ENCODE peak calls at places on chromosome 3, in six cellular contexts. One of them, this sample, is unnamed.
A peak's percentile ranks its signal among the peaks of the same experiment; 100 is the strongest.

GRCh38 chr3:190385835-190386688 is 1.9 kb upstream of the CLDN16 start:
- DNase-seq in EH: peak; percentile 97
- DNase-seq in stimulated activated CD4-positive, alpha-beta T cell treated with anti-CD3 and anti-CD28 coated beads, TNF-alpha, amount 100 ng/mL, for 4 hours: no peak
- DNase-seq in mesenteric fat pad: no peak
- DNase-seq in transverse colon: no peak
- DNase-seq in T-helper 2 cell: no peak
- DNase-seq in this sample: no peak

GRCh38 chr3:122497425-122497824 is 17.3 kb downstream of the KPNA1 start:
- DNase-seq in T-helper 2 cell: peak; percentile 70
- DNase-seq in transverse colon: no peak
- DNase-seq in stimulated activated CD4-positive, alpha-beta T cell treated with anti-CD3 and anti-CD28 coated beads, TNF-alpha, amount 100 ng/mL, for 4 hours: peak; percentile 6
- DNase-seq in mesenteric fat pad: no peak
- DNase-seq in EH: peak; percentile 94
- DNase-seq in this sample: no peak

GRCh38 chr3:190996376-190996775 is 133.9 kb upstream of the GMNC start:
- DNase-seq in T-helper 2 cell: no peak
- DNase-seq in EH: peak; percentile 53
- DNase-seq in stimulated activated CD4-positive, alpha-beta T cell treated with anti-CD3 and anti-CD28 coated beads, TNF-alpha, amount 100 ng/mL, for 4 hours: no peak
- DNase-seq in mesenteric fat pad: no peak
- DNase-seq in transverse colon: no peak
- DNase-seq in this sample: no peak

GRCh38 chr3:195072916-195073564 is 197.9 kb downstream of the XXYLT1 start:
- DNase-seq in stimulated activated CD4-positive, alpha-beta T cell treated with anti-CD3 and anti-CD28 coated beads, TNF-alpha, amount 100 ng/mL, for 4 hours: no peak
- DNase-seq in T-helper 2 cell: no peak
- DNase-seq in transverse colon: peak; percentile 4
- DNase-seq in EH: no peak
- DNase-seq in mesenteric fat pad: no peak
- DNase-seq in this sample: no peak

GRCh38 chr3:194675081-194675640 is 3.2 kb upstream of the LSG1 start:
- DNase-seq in transverse colon: no peak
- DNase-seq in stimulated activated CD4-positive, alpha-beta T cell treated with anti-CD3 and anti-CD28 coated beads, TNF-alpha, amount 100 ng/mL, for 4 hours: peak; percentile 34
- DNase-seq in EH: no peak
- DNase-seq in mesenteric fat pad: no peak
- DNase-seq in T-helper 2 cell: peak; percentile 53
- DNase-seq in this sample: no peak

GRCh38 chr3:70999730-71000129 is 583.8 kb downstream of the FOXP1 start:
- DNase-seq in stimulated activated CD4-positive, alpha-beta T cell treated with anti-CD3 and anti-CD28 coated beads, TNF-alpha, amount 100 ng/mL, for 4 hours: no peak
- DNase-seq in transverse colon: no peak
- DNase-seq in mesenteric fat pad: no peak
- DNase-seq in T-helper 2 cell: no peak
- DNase-seq in EH: peak; percentile 86
- DNase-seq in this sample: no peak

GRCh38 chr3:71614869-71615268 is 31.3 kb upstream of the FOXP1 start:
- DNase-seq in stimulated activated CD4-positive, alpha-beta T cell treated with anti-CD3 and anti-CD28 coated beads, TNF-alpha, amount 100 ng/mL, for 4 hours: no peak
- DNase-seq in mesenteric fat pad: no peak
- DNase-seq in T-helper 2 cell: no peak
- DNase-seq in EH: no peak
- DNase-seq in transverse colon: no peak
- DNase-seq in this sample: no peak

GRCh38 chr3:169969696-169970095 is 3.1 kb downstream of the SEC62 start:
- DNase-seq in EH: no peak
- DNase-seq in transverse colon: no peak
- DNase-seq in T-helper 2 cell: no peak
- DNase-seq in stimulated activated CD4-positive, alpha-beta T cell treated with anti-CD3 and anti-CD28 coated beads, TNF-alpha, amount 100 ng/mL, for 4 hours: no peak
- DNase-seq in mesenteric fat pad: no peak
- DNase-seq in this sample: no peak

GRCh38 chr3:25293736-25294135 is 134.3 kb upstream of the RARB start:
- DNase-seq in stimulated activated CD4-positive, alpha-beta T cell treated with anti-CD3 and anti-CD28 coated beads, TNF-alpha, amount 100 ng/mL, for 4 hours: no peak
- DNase-seq in transverse colon: no peak
- DNase-seq in EH: no peak
- DNase-seq in T-helper 2 cell: no peak
- DNase-seq in mesenteric fat pad: no peak
- DNase-seq in this sample: no peak

GRCh38 chr3:23277688-23278087 is 74.6 kb downstream of the UBE2E2 start:
- DNase-seq in stimulated activated CD4-positive, alpha-beta T cell treated with anti-CD3 and anti-CD28 coated beads, TNF-alpha, amount 100 ng/mL, for 4 hours: no peak
- DNase-seq in EH: no peak
- DNase-seq in T-helper 2 cell: no peak
- DNase-seq in transverse colon: no peak
- DNase-seq in mesenteric fat pad: no peak
- DNase-seq in this sample: no peak

GRCh38 chr3:38563070-38563901 is 67.1 kb downstream of the EXOG start:
- DNase-seq in mesenteric fat pad: peak; percentile 79
- DNase-seq in transverse colon: no peak
- DNase-seq in T-helper 2 cell: no peak
- DNase-seq in stimulated activated CD4-positive, alpha-beta T cell treated with anti-CD3 and anti-CD28 coated beads, TNF-alpha, amount 100 ng/mL, for 4 hours: no peak
- DNase-seq in EH: no peak
- DNase-seq in this sample: no peak

GRCh38 chr3:54733615-54734014 is 194.2 kb downstream of the LRTM1 start:
- DNase-seq in transverse colon: no peak
- DNase-seq in T-helper 2 cell: no peak
- DNase-seq in EH: no peak
- DNase-seq in mesenteric fat pad: no peak
- DNase-seq in stimulated activated CD4-positive, alpha-beta T cell treated with anti-CD3 and anti-CD28 coated beads, TNF-alpha, amount 100 ng/mL, for 4 hours: no peak
- DNase-seq in this sample: no peak

GRCh38 chr3:53223025-53223424 is 32.8 kb downstream of the TKT start:
- DNase-seq in mesenteric fat pad: no peak
- DNase-seq in EH: no peak
- DNase-seq in T-helper 2 cell: no peak
- DNase-seq in transverse colon: no peak
- DNase-seq in stimulated activated CD4-positive, alpha-beta T cell treated with anti-CD3 and anti-CD28 coated beads, TNF-alpha, amount 100 ng/mL, for 4 hours: no peak
- DNase-seq in this sample: no peak

GRCh38 chr3:4981688-4982494 is 2.7 kb downstream of the BHLHE40 start:
- DNase-seq in stimulated activated CD4-positive, alpha-beta T cell treated with anti-CD3 and anti-CD28 coated beads, TNF-alpha, amount 100 ng/mL, for 4 hours: no peak
- DNase-seq in transverse colon: no peak
- DNase-seq in EH: peak; percentile 75
- DNase-seq in mesenteric fat pad: no peak
- DNase-seq in T-helper 2 cell: no peak
- DNase-seq in this sample: peak; percentile 79

GRCh38 chr3:75048650-75049049 is 434.2 kb upstream of the CNTN3 start:
- DNase-seq in mesenteric fat pad: no peak
- DNase-seq in EH: peak; percentile 2
- DNase-seq in transverse colon: no peak
- DNase-seq in T-helper 2 cell: no peak
- DNase-seq in stimulated activated CD4-positive, alpha-beta T cell treated with anti-CD3 and anti-CD28 coated beads, TNF-alpha, amount 100 ng/mL, for 4 hours: no peak
- DNase-seq in this sample: no peak

GRCh38 chr3:13715167-13715954 is 164.5 kb downstream of the WNT7A start:
- DNase-seq in mesenteric fat pad: peak; percentile 49
- DNase-seq in T-helper 2 cell: no peak
- DNase-seq in EH: no peak
- DNase-seq in transverse colon: no peak
- DNase-seq in stimulated activated CD4-positive, alpha-beta T cell treated with anti-CD3 and anti-CD28 coated beads, TNF-alpha, amount 100 ng/mL, for 4 hours: no peak
- DNase-seq in this sample: no peak

GRCh38 chr3:112699436-112699978 is 58.6 kb upstream of the CCDC80 start:
- DNase-seq in stimulated activated CD4-positive, alpha-beta T cell treated with anti-CD3 and anti-CD28 coated beads, TNF-alpha, amount 100 ng/mL, for 4 hours: no peak
- DNase-seq in mesenteric fat pad: no peak
- DNase-seq in T-helper 2 cell: no peak
- DNase-seq in EH: peak; percentile 95
- DNase-seq in transverse colon: no peak
- DNase-seq in this sample: no peak

GRCh38 chr3:124429129-124429815 is 301.0 kb upstream of the UMPS start:
- DNase-seq in T-helper 2 cell: no peak
- DNase-seq in transverse colon: no peak
- DNase-seq in stimulated activated CD4-positive, alpha-beta T cell treated with anti-CD3 and anti-CD28 coated beads, TNF-alpha, amount 100 ng/mL, for 4 hours: no peak
- DNase-seq in mesenteric fat pad: no peak
- DNase-seq in EH: peak; percentile 93
- DNase-seq in this sample: no peak

GRCh38 chr3:100802126-100802525 is 92.8 kb downstream of the TFG start:
- DNase-seq in transverse colon: no peak
- DNase-seq in EH: peak; percentile 76
- DNase-seq in stimulated activated CD4-positive, alpha-beta T cell treated with anti-CD3 and anti-CD28 coated beads, TNF-alpha, amount 100 ng/mL, for 4 hours: no peak
- DNase-seq in T-helper 2 cell: no peak
- DNase-seq in mesenteric fat pad: no peak
- DNase-seq in this sample: no peak

GRCh38 chr3:127410137-127410488 is 122.3 kb upstream of the PRR20G start:
- DNase-seq in transverse colon: no peak
- DNase-seq in EH: no peak
- DNase-seq in stimulated activated CD4-positive, alpha-beta T cell treated with anti-CD3 and anti-CD28 coated beads, TNF-alpha, amount 100 ng/mL, for 4 hours: no peak
- DNase-seq in T-helper 2 cell: no peak
- DNase-seq in mesenteric fat pad: no peak
- DNase-seq in this sample: no peak

GRCh38 chr3:9688961-9689360 is 14.7 kb upstream of the CPNE9 start:
- DNase-seq in transverse colon: no peak
- DNase-seq in T-helper 2 cell: no peak
- DNase-seq in mesenteric fat pad: no peak
- DNase-seq in stimulated activated CD4-positive, alpha-beta T cell treated with anti-CD3 and anti-CD28 coated beads, TNF-alpha, amount 100 ng/mL, for 4 hours: no peak
- DNase-seq in EH: no peak
- DNase-seq in this sample: no peak

GRCh38 chr3:139715736-139716135 is 38.0 kb upstream of the NMNAT3 start:
- DNase-seq in EH: no peak
- DNase-seq in mesenteric fat pad: no peak
- DNase-seq in transverse colon: no peak
- DNase-seq in stimulated activated CD4-positive, alpha-beta T cell treated with anti-CD3 and anti-CD28 coated beads, TNF-alpha, amount 100 ng/mL, for 4 hours: no peak
- DNase-seq in T-helper 2 cell: no peak
- DNase-seq in this sample: no peak

GRCh38 chr3:102979682-102980378 is 545.0 kb downstream of the ZPLD1 start:
- DNase-seq in T-helper 2 cell: no peak
- DNase-seq in transverse colon: peak; percentile 39
- DNase-seq in stimulated activated CD4-positive, alpha-beta T cell treated with anti-CD3 and anti-CD28 coated beads, TNF-alpha, amount 100 ng/mL, for 4 hours: no peak
- DNase-seq in EH: peak; percentile 83
- DNase-seq in mesenteric fat pad: no peak
- DNase-seq in this sample: no peak

GRCh38 chr3:22779737-22780136 is 423.4 kb upstream of the UBE2E2 start:
- DNase-seq in EH: no peak
- DNase-seq in mesenteric fat pad: no peak
- DNase-seq in transverse colon: no peak
- DNase-seq in stimulated activated CD4-positive, alpha-beta T cell treated with anti-CD3 and anti-CD28 coated beads, TNF-alpha, amount 100 ng/mL, for 4 hours: no peak
- DNase-seq in T-helper 2 cell: no peak
- DNase-seq in this sample: no peak

GRCh38 chr3:129927072-129927471 is 33.6 kb upstream of the TMCC1 start:
- DNase-seq in mesenteric fat pad: no peak
- DNase-seq in transverse colon: no peak
- DNase-seq in stimulated activated CD4-positive, alpha-beta T cell treated with anti-CD3 and anti-CD28 coated beads, TNF-alpha, amount 100 ng/mL, for 4 hours: no peak
- DNase-seq in EH: no peak
- DNase-seq in T-helper 2 cell: no peak
- DNase-seq in this sample: no peak

GRCh38 chr3:23114479-23114878 is 88.6 kb upstream of the UBE2E2 start:
- DNase-seq in EH: no peak
- DNase-seq in stimulated activated CD4-positive, alpha-beta T cell treated with anti-CD3 and anti-CD28 coated beads, TNF-alpha, amount 100 ng/mL, for 4 hours: no peak
- DNase-seq in transverse colon: no peak
- DNase-seq in mesenteric fat pad: no peak
- DNase-seq in T-helper 2 cell: no peak
- DNase-seq in this sample: no peak

GRCh38 chr3:24730173-24730572 is 235.5 kb upstream of the THRB start:
- DNase-seq in stimulated activated CD4-positive, alpha-beta T cell treated with anti-CD3 and anti-CD28 coated beads, TNF-alpha, amount 100 ng/mL, for 4 hours: no peak
- DNase-seq in transverse colon: no peak
- DNase-seq in T-helper 2 cell: no peak
- DNase-seq in EH: no peak
- DNase-seq in mesenteric fat pad: no peak
- DNase-seq in this sample: no peak

GRCh38 chr3:195195321-195196209 is 75.4 kb downstream of the XXYLT1 start:
- DNase-seq in EH: no peak
- DNase-seq in T-helper 2 cell: no peak
- DNase-seq in stimulated activated CD4-positive, alpha-beta T cell treated with anti-CD3 and anti-CD28 coated beads, TNF-alpha, amount 100 ng/mL, for 4 hours: no peak
- DNase-seq in transverse colon: no peak
- DNase-seq in mesenteric fat pad: no peak
- DNase-seq in this sample: no peak

GRCh38 chr3:173103469-173103868 is 37.6 kb downstream of the SPATA16 start:
- DNase-seq in T-helper 2 cell: no peak
- DNase-seq in transverse colon: no peak
- DNase-seq in EH: no peak
- DNase-seq in stimulated activated CD4-positive, alpha-beta T cell treated with anti-CD3 and anti-CD28 coated beads, TNF-alpha, amount 100 ng/mL, for 4 hours: no peak
- DNase-seq in mesenteric fat pad: no peak
- DNase-seq in this sample: no peak

GRCh38 chr3:14290631-14291385 is 111.6 kb upstream of the SLC6A6 start:
- DNase-seq in stimulated activated CD4-positive, alpha-beta T cell treated with anti-CD3 and anti-CD28 coated beads, TNF-alpha, amount 100 ng/mL, for 4 hours: no peak
- DNase-seq in mesenteric fat pad: no peak
- DNase-seq in EH: peak; percentile 51
- DNase-seq in T-helper 2 cell: no peak
- DNase-seq in transverse colon: peak; percentile 32
- DNase-seq in this sample: no peak

GRCh38 chr3:151890721-151891141 is 17.3 kb downstream of the SUCNR1 start:
- DNase-seq in mesenteric fat pad: no peak
- DNase-seq in stimulated activated CD4-positive, alpha-beta T cell treated with anti-CD3 and anti-CD28 coated beads, TNF-alpha, amount 100 ng/mL, for 4 hours: no peak
- DNase-seq in EH: no peak
- DNase-seq in T-helper 2 cell: peak; percentile 79
- DNase-seq in transverse colon: no peak
- DNase-seq in this sample: no peak

GRCh38 chr3:57100046-57100695 is 39.7 kb downstream of the SPATA12 start:
- DNase-seq in T-helper 2 cell: peak; percentile 63
- DNase-seq in EH: peak; percentile 71
- DNase-seq in stimulated activated CD4-positive, alpha-beta T cell treated with anti-CD3 and anti-CD28 coated beads, TNF-alpha, amount 100 ng/mL, for 4 hours: peak; percentile 29
- DNase-seq in mesenteric fat pad: no peak
- DNase-seq in transverse colon: peak; percentile 71
- DNase-seq in this sample: peak; percentile 28

This sample was measured in HuH-7.5.